ENCODE peak calls at places on chromosomes 1 and 21, in four cellular contexts. I, R, N and O are unnamed samples.

GRCh38 chr1:4976859-4977440 is 322.5 kb downstream of the AJAP1 start:
- DNase-seq in R (no peak), N (no peak), I (no peak), O (no peak)

GRCh38 chr1:26761217-26761616 is 26.5 kb upstream of the PIGV start:
- DNase-seq in N (no peak), I (no peak), R (no peak), O (no peak)

GRCh38 chr1:76257823-76258222 is 183.3 kb downstream of the ST6GALNAC3 start:
- DNase-seq in I (no peak), N (no peak), R (no peak), O (no peak)

GRCh38 chr1:117609471-117609911 is 3.6 kb downstream of the TENT5C start:
- DNase-seq in N (no peak), I (no peak), R (no peak), O (no peak)

GRCh38 chr1:220219865-220220698 is 52.2 kb downstream of the RAB3GAP2 start:
- DNase-seq in N (no peak), R (no peak), I (no peak), O (no peak)

GRCh38 chr1:1777950-1778826 is at the start of gene NADK:
- DNase-seq in I (no peak), R (peak), N (no peak), O (peak)

GRCh38 chr1:97088386-97088785 is 366.8 kb downstream of the PTBP2 start:
- DNase-seq in N (no peak), R (peak), I (no peak), O (no peak)

GRCh38 chr1:91383461-91383860 is 21.2 kb downstream of the HFM1 start:
- DNase-seq in I (no peak), N (no peak), R (peak), O (no peak)

GRCh38 chr1:26530898-26531598 is 1.5 kb downstream of the RPS6KA1 start:
- DNase-seq in R (peak), N (peak), I (no peak), O (peak)

GRCh38 chr21:36699026-36699545 is at the start of gene SIM2:
- DNase-seq in R (no peak), N (no peak), I (no peak), O (peak)

GRCh38 chr1:110781525-110781924 is 91.4 kb upstream of the CD53 start:
- DNase-seq in R (no peak), N (no peak), I (no peak), O (no peak)

GRCh38 chr1:27940297-27940696 is 5.5 kb downstream of the SMPDL3B start:
- DNase-seq in N (peak), R (peak), I (no peak), O (peak)

GRCh38 chr21:41707231-41707988 is 59.4 kb downstream of the RIPK4 start:
- DNase-seq in I (no peak), N (no peak), R (no peak), O (no peak)

GRCh38 chr21:41711416-41712023 is 55.3 kb downstream of the RIPK4 start:
- DNase-seq in I (no peak), N (no peak), R (no peak), O (no peak)

GRCh38 chr21:41710823-41711160 is 56.1 kb downstream of the RIPK4 start:
- DNase-seq in I (no peak), N (no peak), R (no peak), O (no peak)

GRCh38 chr21:41709965-41710822 is 56.7 kb downstream of the RIPK4 start:
- DNase-seq in N (no peak), I (no peak), R (no peak), O (no peak)

DNA sequence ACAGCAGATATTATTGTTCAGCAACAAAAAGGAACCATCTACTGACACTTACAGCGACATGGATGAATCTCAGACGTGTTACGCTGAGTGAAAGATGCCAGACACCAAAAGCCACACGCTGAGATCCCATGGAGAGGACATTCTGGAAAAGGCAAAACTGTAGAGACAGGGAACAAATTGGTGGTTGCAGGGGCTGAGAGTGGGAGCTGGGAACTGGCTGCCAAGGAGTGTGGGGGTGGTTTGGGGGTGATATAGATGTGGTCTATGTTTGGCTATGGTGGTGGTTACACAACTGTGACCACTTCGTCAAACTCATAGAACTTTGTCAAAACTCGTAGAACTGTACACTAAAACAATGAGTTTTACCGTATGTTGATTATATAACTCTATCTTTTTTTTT is 57.7 kb downstream of the RIPK4 start:
- DNase-seq in N (no peak), I (no peak), R (no peak), O (no peak)
- H3K27ac ChIP-seq in N (no peak), I (no peak), R (no peak), O (no peak)

GRCh38 chr1:223231581-223231980 is 88.5 kb upstream of the TLR5 start:
- DNase-seq in I (no peak), R (no peak), N (no peak), O (no peak)
- H3K27ac ChIP-seq in I (no peak), R (no peak), N (no peak), O (no peak)

GRCh38 chr1:221430133-221430960 is 311.5 kb downstream of the DUSP10 start:
- DNase-seq in I (no peak), N (no peak), R (peak), O (no peak)
- H3K27ac ChIP-seq in I (no peak), N (no peak), R (no peak), O (no peak)

GRCh38 chr1:33396188-33397124 is 34.4 kb downstream of the PHC2 start:
- DNase-seq in N (peak), R (no peak), I (peak), O (no peak)
- H3K27ac ChIP-seq in N (peak), R (no peak), I (no peak), O (no peak)

GRCh38 chr1:18938707-18939070 is 17.8 kb downstream of the IFFO2 start:
- DNase-seq in I (no peak), N (no peak), R (no peak), O (no peak)
- H3K27ac ChIP-seq in I (no peak), N (no peak), R (peak), O (no peak)

GRCh38 chr1:61606448-61607312 is 118.3 kb downstream of the TM2D1 start:
- DNase-seq in R (peak), N (no peak), I (peak), O (peak)
- H3K27ac ChIP-seq in R (no peak), N (no peak), I (peak), O (peak)

GRCh38 chr1:177873238-177873637 is 96.6 kb downstream of the SEC16B start:
- DNase-seq in I (no peak), N (no peak), R (peak), O (peak)

GRCh38 chr1:177877086-177877485 is 92.8 kb downstream of the SEC16B start:
- DNase-seq in R (no peak), I (no peak), N (no peak), O (no peak)

GRCh38 chr1:177869586-177869985 is 100.3 kb downstream of the SEC16B start:
- DNase-seq in I (no peak), N (no peak), R (no peak), O (no peak)

GRCh38 chr1:177871633-177872562 is 98.0 kb downstream of the SEC16B start:
- DNase-seq in N (no peak), R (no peak), I (peak), O (no peak)

DNA sequence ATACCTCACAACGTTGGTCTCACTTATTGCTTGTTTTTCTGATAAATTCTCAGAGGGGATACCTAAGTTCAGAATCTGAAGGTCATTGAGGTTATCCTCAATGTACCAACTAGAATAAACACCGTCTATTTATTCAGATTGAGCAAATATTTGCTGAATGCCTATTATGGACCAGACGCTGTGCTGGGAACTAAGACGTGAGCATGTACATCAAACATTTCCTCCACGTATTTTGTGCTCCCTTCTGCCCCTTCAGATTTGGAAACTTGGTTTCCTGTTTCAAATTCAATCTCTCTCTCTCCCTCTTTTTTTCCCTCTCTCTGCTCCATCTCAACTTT is 97.3 kb downstream of the SEC16B start:
- DNase-seq in I (no peak), N (no peak), R (no peak), O (no peak)
- H3K27ac ChIP-seq in I (no peak), N (no peak), R (no peak), O (no peak)